ENCODE peak calls at places on chromosome 2, in six cellular contexts. G is H1, T is HepG2, W is SK-N-SH, D is GM12878, V is K562. I is an unnamed sample.

GRCh38 chr2:33034784-33035183 is 88.0 kb downstream of the LTBP1 start:
- DNase-seq in G (no peak), T (no peak), W (no peak), D (no peak), V (no peak), I (no peak)

GRCh38 chr2:170073288-170073687 is 104.7 kb upstream of the MYO3B start:
- DNase-seq in G (no peak), T (no peak), W (peak; percentile 5), D (no peak), V (no peak), I (no peak)

GRCh38 chr2:96085541-96086355 is 30.6 kb downstream of the ADRA2B start:
- DNase-seq in G (no peak), T (no peak), W (no peak), D (no peak), V (no peak), I (no peak)

GRCh38 chr2:177465400-177466138 is 73.0 kb downstream of the AGPS start:
- DNase-seq in G (no peak), T (no peak), W (no peak), D (no peak), V (no peak), I (no peak)

GRCh38 chr2:158998486-158999248 is 30.2 kb downstream of the TANC1 start:
- DNase-seq in G (no peak), T (peak; percentile 86), W (no peak), D (no peak), V (no peak), I (no peak)

GRCh38 chr2:60880633-60880987 is 764 bp upstream of the REL start:
- DNase-seq in G (no peak), T (no peak), W (no peak), D (no peak), V (no peak), I (no peak)

GRCh38 chr2:127413782-127414743 is 4.2 kb upstream of the PROC start:
- DNase-seq in G (no peak), T (peak; percentile 73), W (no peak), D (no peak), V (no peak), I (peak; percentile 76)

GRCh38 chr2:42843131-42843530 is 50.7 kb upstream of the HAAO start:
- DNase-seq in G (no peak), T (no peak), W (no peak), D (no peak), V (no peak), I (no peak)

GRCh38 chr2:64295326-64296149 is 151.3 kb upstream of the PELI1 start:
- DNase-seq in G (no peak), T (no peak), W (no peak), D (no peak), V (no peak), I (no peak)

GRCh38 chr2:105526000-105526925 is 127.4 kb upstream of the FHL2 start:
- DNase-seq in G (no peak), T (no peak), W (no peak), D (no peak), V (no peak), I (no peak)

GRCh38 chr2:45793998-45794720 is 142.7 kb downstream of the PRKCE start:
- DNase-seq in G (no peak), T (no peak), W (no peak), D (no peak), V (no peak), I (no peak)

GRCh38 chr2:85246348-85246747 is 81.4 kb downstream of the TGOLN2 start:
- DNase-seq in G (no peak), T (no peak), W (peak; percentile 52), D (no peak), V (no peak), I (no peak)

GRCh38 chr2:237774811-237775553 is 23.6 kb upstream of the RBM44 start:
- DNase-seq in G (peak; percentile 80), T (peak; percentile 79), W (peak; percentile 75), D (peak; percentile 11), V (peak; percentile 36), I (peak; percentile 71)

GRCh38 chr2:30514134-30514860 is 67.3 kb downstream of the LCLAT1 start:
- DNase-seq in G (no peak), T (peak; percentile 15), W (peak; percentile 62), D (no peak), V (peak; percentile 14), I (no peak)

GRCh38 chr2:46339676-46340459 is 42.7 kb downstream of the EPAS1 start:
- DNase-seq in G (no peak), T (peak; percentile 47), W (peak; percentile 86), D (no peak), V (peak; percentile 93), I (no peak)

GRCh38 chr2:3379647-3380534 is at the start of gene TRAPPC12:
- DNase-seq in G (peak; percentile 95), T (peak; percentile 95), W (peak; percentile 97), D (peak; percentile 69), V (peak; percentile 91), I (peak; percentile 90)

GRCh38 chr2:208830203-208830602 is 423.6 kb downstream of the PTH2R start:
- DNase-seq in G (no peak), T (no peak), W (no peak), D (no peak), V (no peak), I (no peak)

GRCh38 chr2:137237055-137237454 is 471.7 kb downstream of the THSD7B start:
- DNase-seq in G (no peak), T (no peak), W (no peak), D (no peak), V (no peak), I (no peak)

GRCh38 chr2:3605013-3605961 is 10.4 kb downstream of the COLEC11 start:
- DNase-seq in G (peak; percentile 39), T (peak; percentile 83), W (peak; percentile 97), D (no peak), V (peak; percentile 91), I (peak; percentile 95)

GRCh38 chr2:238939074-238939473 is 91.2 kb downstream of the TWIST2 start:
- DNase-seq in G (no peak), T (no peak), W (no peak), D (no peak), V (no peak), I (no peak)

GRCh38 chr2:238940806-238941205 is 92.9 kb downstream of the TWIST2 start:
- DNase-seq in G (no peak), T (no peak), W (no peak), D (no peak), V (no peak), I (no peak)

GRCh38 chr2:238939521-238940403 is 91.9 kb downstream of the TWIST2 start:
- DNase-seq in G (no peak), T (no peak), W (no peak), D (no peak), V (no peak), I (no peak)

GRCh38 chr2:238936162-238937052 is 88.5 kb downstream of the TWIST2 start:
- DNase-seq in G (peak; percentile 19), T (no peak), W (no peak), D (no peak), V (no peak), I (no peak)

GRCh38 chr2:238938460-238939055 is 90.7 kb downstream of the TWIST2 start:
- DNase-seq in G (peak; percentile 29), T (no peak), W (no peak), D (no peak), V (no peak), I (no peak)
- TF ChIP-seq RFX5 in G (no peak), T (no peak), W (no peak), D (no peak), V (no peak), I (no peak)

GRCh38 chr2:38406597-38407110 is 29.6 kb upstream of the ATL2 start:
- DNase-seq in G (no peak), T (peak; percentile 82), W (no peak), D (no peak), V (no peak), I (no peak)
- TF ChIP-seq EP300 in G (no peak), T (peak; percentile 73), W (no peak), D (no peak), V (no peak), I (no peak)

GRCh38 chr2:12170151-12170550 is 423.7 kb downstream of the LPIN1 start:
- DNase-seq in G (no peak), T (no peak), W (no peak), D (no peak), V (no peak), I (no peak)
- H3K27ac ChIP-seq in G (no peak overlapping the region), T (no peak overlapping the region), W (peak overlapping the region; percentile 73), D (no peak overlapping the region), V (no peak overlapping the region), I (no peak overlapping the region)

DNA sequence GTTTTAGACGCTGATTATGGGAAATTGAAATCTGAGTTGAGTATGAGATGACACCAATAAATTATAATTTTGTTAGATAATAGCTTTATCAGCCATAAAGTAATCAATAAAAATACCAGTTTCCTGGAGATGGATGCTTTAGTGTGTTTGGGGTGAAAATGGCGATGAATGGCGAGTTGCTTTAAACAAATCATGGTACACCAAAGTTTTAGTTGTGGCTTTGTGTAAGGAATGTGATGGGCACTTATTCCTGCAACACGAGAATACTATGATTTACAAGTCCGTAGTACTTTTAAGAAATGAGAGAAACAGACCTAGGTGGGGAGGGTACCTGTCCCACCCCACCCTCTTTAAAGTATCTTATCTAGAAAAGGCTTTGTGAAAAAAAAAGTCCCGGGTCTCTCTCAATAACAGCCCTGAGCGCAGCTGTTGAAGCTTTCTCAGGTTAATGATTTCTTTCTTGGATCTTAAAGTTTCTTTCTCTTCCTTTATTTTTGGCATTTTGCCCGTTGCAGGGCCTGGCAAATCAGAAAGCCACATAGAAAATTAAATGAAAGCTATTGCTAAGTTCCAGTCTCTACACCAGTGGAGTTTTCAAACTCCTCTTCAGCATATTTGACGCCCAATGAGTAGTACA is 1.5 kb upstream of the RRM2 start:
- DNase-seq in G (no peak), T (peak; percentile 72), W (no peak), D (no peak), V (no peak), I (peak; percentile 79)
- TF ChIP-seq RFX5 in G (no peak), T (no peak), W (no peak), D (no peak), V (no peak), I (no peak)

GRCh38 chr2:28608061-28608828 is 112.4 kb downstream of the PLB1 start:
- DNase-seq in G (no peak), T (no peak), W (no peak), D (no peak), V (no peak), I (no peak)
- TF ChIP-seq EP300 in G (no peak), T (no peak), W (no peak), D (no peak), V (no peak), I (no peak)

GRCh38 chr2:69119104-69119503 is 106.1 kb downstream of the ANTXR1 start:
- DNase-seq in G (no peak), T (no peak), W (no peak), D (no peak), V (no peak), I (no peak)
- H3K27ac ChIP-seq in G (no peak overlapping the region), T (no peak overlapping the region), W (peak overlapping the region; percentile 58), D (no peak overlapping the region), V (no peak overlapping the region), I (peak overlapping the region; percentile 1)

GRCh38 chr2:168064011-168064998 is 183.1 kb downstream of the STK39 start:
- DNase-seq in G (no peak), T (no peak), W (peak; percentile 59), D (no peak), V (no peak), I (no peak)
- TF ChIP-seq RFX5 in G (no peak), T (no peak), W (no peak), D (no peak), V (no peak), I (no peak)

GRCh38 chr2:217685255-217685605 is 317.6 kb downstream of the TNS1 start:
- DNase-seq in G (no peak), T (peak; percentile 65), W (no peak), D (no peak), V (no peak), I (peak; percentile 60)
- TF ChIP-seq EP300 in G (no peak), T (peak; percentile 51), W (no peak), D (no peak), V (no peak), I (peak; percentile 11)

I was measured in A549.